ENCODE peak calls at places on chromosomes 5 and 9, in seven cellular contexts. G is H1, B is HCT116, U is HepG2, V is K562, C is SK-N-SH, E is GM12878. N is an unnamed sample.

GRCh38 chr9:73259086-73259696 is 107.5 kb downstream of the ANXA1 start:
- DNase-seq in C (no peak), B (no peak), E (no peak), U (no peak), G (no peak), V (no peak), N (no peak)

GRCh38 chr9:4237748-4238511 is 61.9 kb downstream of the GLIS3 start:
- DNase-seq in B (no peak), V (no peak), G (no peak), C (no peak), E (no peak), U (no peak), N (no peak)

GRCh38 chr9:4211022-4211421 is 88.8 kb downstream of the GLIS3 start:
- DNase-seq in C (no peak), G (no peak), U (no peak), V (no peak), B (no peak), E (no peak), N (no peak)

GRCh38 chr5:112691758-112692157 is 45.9 kb upstream of the APC start:
- DNase-seq in B (no peak), C (peak), E (peak), U (peak), G (peak), V (peak), N (peak)

GRCh38 chr9:92439921-92440750 is 15.9 kb upstream of the OMD start:
- DNase-seq in C (no peak), U (no peak), E (no peak), B (no peak), V (no peak), G (no peak), N (no peak)

GRCh38 chr9:135474915-135475314 is 4.7 kb upstream of the PPP1R26 start:
- DNase-seq in E (no peak), U (peak), C (peak), G (peak), B (peak), V (peak), N (peak)

GRCh38 chr9:72445291-72446000 is 76.0 kb upstream of the TMC1 start:
- DNase-seq in U (no peak), B (no peak), V (no peak), E (no peak), C (no peak), G (no peak), N (no peak)

GRCh38 chr5:145178667-145179523 is 656.2 kb downstream of the PRELID2 start:
- DNase-seq in V (no peak), C (no peak), E (no peak), U (peak), G (no peak), B (no peak), N (no peak)

GRCh38 chr5:57724836-57725235 is 242.2 kb upstream of the ACTBL2 start:
- DNase-seq in V (no peak), C (no peak), E (no peak), B (no peak), G (no peak), U (no peak), N (no peak)

GRCh38 chr9:129319938-129320481 is 141.9 kb upstream of the IER5L start:
- DNase-seq in G (no peak), V (peak), U (no peak), C (no peak), E (no peak), B (no peak), N (no peak)

GRCh38 chr9:129317179-129318011 is 139.3 kb upstream of the IER5L start:
- DNase-seq in U (peak), G (peak), E (no peak), V (peak), C (peak), B (no peak), N (peak)

GRCh38 chr9:129318121-129319075 is 140.3 kb upstream of the IER5L start:
- DNase-seq in B (no peak), U (peak), C (no peak), G (no peak), E (no peak), V (no peak), N (no peak)

GRCh38 chr9:129320575-129321311 is 142.7 kb upstream of the IER5L start:
- DNase-seq in C (peak), U (peak), E (peak), V (peak), B (no peak), G (peak), N (peak)

GRCh38 chr9:129319076-129319937 is 141.2 kb upstream of the IER5L start:
- DNase-seq in C (no peak), E (no peak), G (no peak), U (no peak), V (peak), B (no peak), N (no peak)
- TF ChIP-seq JUND in C (no peak), E (no peak), G (no peak), U (no peak), V (no peak), B (no peak), N (no peak)

DNA sequence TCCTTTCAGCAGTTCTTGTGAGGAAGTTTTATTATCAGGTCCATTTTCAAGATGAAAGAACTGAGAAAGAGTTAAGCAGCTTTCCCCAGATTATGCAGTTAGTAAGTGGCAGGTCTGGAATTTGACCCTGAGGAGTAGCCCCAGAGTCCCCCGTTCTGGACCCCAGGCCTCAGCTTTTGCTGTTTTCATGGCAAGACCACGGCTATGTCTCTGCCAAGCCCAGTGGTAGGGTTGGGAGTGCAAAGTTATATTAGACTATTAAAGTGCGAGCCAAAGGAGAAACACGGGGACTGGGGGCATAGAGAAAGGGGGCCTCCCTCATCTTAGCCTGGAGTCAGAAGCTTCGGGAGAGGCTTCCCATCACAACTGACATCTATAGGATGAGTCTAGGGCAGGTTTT is 19.3 kb upstream of the ORM1 start:
- DNase-seq in U (no peak), E (no peak), V (no peak), G (peak), C (no peak), B (no peak), N (no peak)
- TF ChIP-seq JUND in U (no peak), E (no peak), V (no peak), G (no peak), C (no peak), B (no peak), N (no peak)

GRCh38 chr5:174999581-174999980 is 275.2 kb downstream of the MSX2 start:
- DNase-seq in E (no peak), U (no peak), G (no peak), C (no peak), B (no peak), V (no peak), N (no peak)
- TF ChIP-seq JUND in E (no peak), U (no peak), G (no peak), C (no peak), B (no peak), V (no peak), N (no peak)

DNA sequence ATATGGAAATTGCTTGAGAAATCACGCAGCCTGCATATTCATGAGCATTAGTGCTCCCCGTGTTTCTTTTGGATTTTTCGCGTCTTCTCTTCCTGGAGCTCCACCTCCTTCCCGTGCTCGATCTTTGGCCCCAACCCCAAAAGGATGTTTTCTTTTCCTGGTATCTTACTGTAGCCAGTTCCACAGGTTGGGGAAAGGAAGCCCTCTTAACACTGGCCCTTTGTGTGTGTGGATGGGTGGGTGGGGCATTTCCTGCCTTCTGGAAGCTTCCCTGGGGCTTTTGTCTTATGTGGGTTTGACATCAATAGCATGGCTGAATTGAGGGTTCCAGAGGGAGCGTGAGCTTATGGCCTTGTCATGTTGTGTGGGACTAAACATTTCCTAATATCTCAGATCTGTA is 21.9 kb downstream of the STXBP1 start:
- DNase-seq in E (no peak), C (no peak), V (no peak), U (no peak), G (no peak), B (peak), N (no peak)
- TF ChIP-seq JUND in E (no peak), C (no peak), V (no peak), U (no peak), G (no peak), B (no peak), N (no peak)

GRCh38 chr5:171606414-171607024 is 179.1 kb upstream of the SMIM23 start:
- DNase-seq in E (no peak), B (peak), G (no peak), V (peak), C (no peak), U (no peak), N (no peak)
- TF ChIP-seq JUND in E (no peak), B (no peak), G (no peak), V (no peak), C (no peak), U (no peak), N (no peak)

GRCh38 chr5:37071487-37071886 is 177.7 kb downstream of the CPLANE1 start:
- DNase-seq in V (no peak), G (no peak), B (no peak), U (no peak), E (no peak), C (no peak), N (no peak)

GRCh38 chr5:37075399-37075950 is 173.7 kb downstream of the CPLANE1 start:
- DNase-seq in G (no peak), V (no peak), C (no peak), U (no peak), E (no peak), B (no peak), N (no peak)

GRCh38 chr5:37071901-37072581 is 177.1 kb downstream of the CPLANE1 start:
- DNase-seq in B (no peak), C (no peak), G (no peak), U (peak), E (no peak), V (no peak), N (peak)
- TF ChIP-seq JUND in B (no peak), C (peak), G (no peak), U (no peak), E (no peak), V (no peak), N (no peak)

DNA sequence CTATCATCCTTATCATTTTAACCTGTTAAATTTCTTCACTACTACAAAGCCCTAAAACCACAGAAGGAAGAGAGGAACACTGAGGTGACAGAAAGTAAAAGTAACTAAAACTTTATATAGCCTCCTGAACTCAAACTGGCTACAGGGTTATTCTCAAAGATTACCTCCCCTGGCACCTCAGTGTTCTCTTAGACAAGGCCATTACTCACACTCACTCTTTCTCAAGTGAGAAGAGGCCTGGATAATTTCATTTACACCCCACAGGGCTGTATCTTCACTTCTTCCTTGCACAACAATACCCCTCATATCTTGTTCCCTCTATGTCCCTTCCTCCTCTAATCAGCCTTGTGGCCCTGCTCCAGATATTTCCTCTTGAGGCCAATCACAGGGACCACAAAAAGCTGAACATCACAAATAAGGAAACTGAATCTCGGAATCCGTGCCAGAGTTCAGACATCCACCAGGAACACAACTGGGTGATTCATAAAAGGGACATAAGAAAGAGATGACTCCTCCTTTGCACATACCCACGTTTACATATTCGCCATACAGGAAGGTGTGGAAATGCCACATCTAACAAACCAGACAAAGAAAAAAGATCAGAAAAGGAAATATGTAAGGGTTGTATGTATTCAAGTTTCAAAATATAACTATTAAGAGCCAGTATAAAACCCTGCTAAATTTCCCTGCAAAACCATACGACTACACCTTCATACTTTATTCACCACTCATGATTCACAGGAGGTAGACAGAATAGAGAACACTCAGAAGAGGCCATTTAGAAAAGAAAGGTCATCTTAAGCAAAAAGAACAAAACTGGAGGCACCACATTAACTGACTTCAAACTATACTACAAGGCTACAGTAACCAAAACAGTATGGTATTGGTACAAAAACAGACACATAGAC is 1.7 kb upstream of the KLHL3 start:
- DNase-seq in C (no peak), V (no peak), E (no peak), U (no peak), G (no peak), B (no peak), N (no peak)
- TF ChIP-seq JUND in C (no peak), V (no peak), E (no peak), U (no peak), G (no peak), B (no peak), N (no peak)

N was measured in T47D.